ENCODE peak calls at places on chromosomes 6 and 20, in nine cellular contexts. Q, K, O, S, Y, F, N, B and E are unnamed samples. For H3K9me3, the result is how much of the 10 kb centered on the place peaks cover.

GRCh38 chr6:6631526-6632276 is 43.2 kb downstream of the LY86 start:
- DNase-seq in Y (peak), N (no peak), O (no peak), F (peak), B (no peak), K (no peak), S (no peak), Q (peak), E (no peak)

GRCh38 chr6:142975272-142975805 is 30.4 kb upstream of the HIVEP2 start:
- DNase-seq in N (no peak), Q (no peak), Y (no peak), K (no peak), B (no peak), F (no peak), O (no peak), S (no peak), E (no peak)

GRCh38 chr6:5054427-5054873 is 30.7 kb upstream of the PPP1R3G start:
- DNase-seq in O (no peak), S (no peak), B (no peak), N (no peak), Q (peak), Y (no peak), F (no peak), K (no peak), E (no peak)

GRCh38 chr6:136503303-136503702 is 46.9 kb downstream of the MAP7 start:
- DNase-seq in K (no peak), F (no peak), O (no peak), Q (no peak), Y (no peak), N (no peak), S (no peak), B (no peak), E (no peak)

GRCh38 chr6:10951675-10952282 is 64.9 kb downstream of the SYCP2L start:
- DNase-seq in B (no peak), S (no peak), N (no peak), F (peak), Q (peak), Y (no peak), K (no peak), O (no peak), E (no peak)

GRCh38 chr6:123803862-123804681 is at the start of gene NKAIN2:
- DNase-seq in Y (peak), Q (no peak), N (no peak), O (peak), F (no peak), S (peak), B (no peak), K (no peak), E (no peak)

GRCh38 chr20:54475334-54476287 is at the start of gene DOK5:
- DNase-seq in Y (peak), K (no peak), S (peak), O (peak), F (peak), B (no peak), Q (peak), N (peak), E (no peak)

GRCh38 chr20:49685809-49686208 is 27.9 kb downstream of the B4GALT5 start:
- DNase-seq in F (peak), S (no peak), O (no peak), K (no peak), Q (peak), B (no peak), Y (no peak), N (no peak), E (no peak)

GRCh38 chr6:99588618-99589289 is 17.9 kb upstream of the PRDM13 start:
- DNase-seq in Y (peak), S (peak), K (peak), Q (peak), F (peak), O (peak), N (no peak), B (peak), E (peak)

GRCh38 chr6:120764312-120764711 is 570.0 kb downstream of the TBC1D32 start:
- DNase-seq in Q (no peak), S (no peak), N (no peak), F (no peak), B (no peak), O (no peak), Y (no peak), K (no peak), E (no peak)

GRCh38 chr20:54059691-54060364 is 10.6 kb downstream of the BCAS1 start:
- DNase-seq in K (no peak), F (no peak), Y (peak), N (no peak), S (no peak), Q (no peak), B (no peak), O (no peak), E (no peak)

GRCh38 chr6:134178230-134179044 is 126.0 kb upstream of the SLC2A12 start:
- DNase-seq in Q (peak), O (peak), S (peak), K (peak), N (peak), B (peak), Y (peak), F (peak), E (peak)

GRCh38 chr6:169529931-169530761 is 171.7 kb downstream of the WDR27 start:
- DNase-seq in B (peak), Y (peak), F (peak), O (peak), Q (peak), S (peak), K (no peak), N (no peak), E (peak)

GRCh38 chr20:25270829-25271251 is 23.0 kb downstream of the PYGB start:
- DNase-seq in Y (no peak), K (no peak), N (no peak), O (peak), B (no peak), S (peak), Q (no peak), F (no peak), E (no peak)

GRCh38 chr6:135006386-135006914 is 48.2 kb downstream of the HBS1L start:
- DNase-seq in B (no peak), Q (peak), N (no peak), F (no peak), O (no peak), Y (no peak), K (no peak), S (no peak), E (no peak)

DNA sequence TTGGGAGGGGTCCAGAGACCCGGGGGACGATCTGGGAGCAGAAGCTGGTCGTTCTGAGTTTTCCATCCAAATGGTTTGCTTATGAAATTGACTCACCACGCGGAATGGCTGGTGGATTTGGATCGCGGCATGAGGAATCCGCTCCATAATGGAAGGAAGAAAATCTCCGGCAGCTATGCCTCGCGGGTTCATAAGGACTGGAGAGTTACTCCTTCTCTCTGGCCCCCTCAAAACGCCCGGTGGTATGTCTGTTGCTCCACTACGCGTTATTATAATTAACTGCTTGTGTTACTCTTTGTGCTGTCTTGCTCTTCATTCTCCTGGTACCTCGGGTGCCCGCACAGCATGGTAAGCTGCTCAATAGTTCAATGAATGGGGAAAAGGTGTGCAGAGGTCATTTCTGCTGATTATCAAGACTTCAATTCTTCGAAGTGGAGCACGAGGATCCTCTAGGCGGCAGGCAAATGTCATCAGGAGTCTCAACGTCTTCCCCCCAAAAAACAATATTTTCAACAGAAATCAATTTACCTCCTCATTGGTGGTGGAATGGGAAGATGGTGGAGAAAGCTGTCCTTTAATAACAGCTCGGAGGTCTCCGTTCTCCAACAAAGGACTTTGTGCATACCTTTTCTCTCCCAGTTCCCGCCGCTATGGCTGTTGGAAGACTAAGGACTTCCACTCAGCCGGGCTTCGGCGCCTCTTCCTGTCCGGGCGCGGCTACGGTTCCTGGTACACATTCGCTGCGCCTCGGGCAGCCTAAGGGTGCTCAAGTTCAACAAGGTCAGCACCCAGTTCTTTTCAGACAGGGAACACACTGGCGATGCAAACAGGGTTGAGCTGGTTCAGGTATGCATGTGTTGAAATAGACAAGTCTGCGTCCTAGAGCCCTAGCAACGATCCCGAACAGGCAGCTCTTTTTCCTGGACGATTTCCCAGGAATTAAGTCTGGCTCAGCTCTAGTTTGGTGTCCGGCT is 9.2 kb upstream of the PRSS16 start:
- DNase-seq in Q (peak), Y (no peak), K (no peak), N (no peak), O (no peak), F (no peak), S (no peak), B (no peak), E (no peak)
- H3K4me3 ChIP-seq in Q (peak), Y (no peak), K (no peak), N (no peak), O (no peak), F (peak), S (no peak), B (no peak), E (no peak)

GRCh38 chr20:46573234-46573633 is 22.8 kb upstream of the OCSTAMP start:
- DNase-seq in K (no peak), F (no peak), B (no peak), O (no peak), Y (no peak), N (no peak), S (no peak), Q (no peak), E (no peak)
- H3K9me3 ChIP-seq in K (under half), F (under half), B (under half), O (under half), Y (under half), N (under half), S (under half), Q (under half), E (under half)

GRCh38 chr6:34288581-34288980 is 39.8 kb upstream of the SMIM29 start:
- DNase-seq in F (no peak), O (no peak), Y (no peak), N (no peak), S (no peak), Q (no peak), B (no peak), K (no peak), E (no peak)
- H3K4me3 ChIP-seq in F (no peak), O (no peak), Y (no peak), N (no peak), S (no peak), Q (no peak), B (no peak), K (no peak), E (no peak)

GRCh38 chr6:36202101-36202500 is 5.6 kb downstream of the BRPF3 start:
- DNase-seq in B (no peak), F (no peak), S (no peak), K (no peak), Y (no peak), Q (no peak), O (no peak), N (no peak), E (no peak)

GRCh38 chr6:36201612-36202011 is 5.1 kb downstream of the BRPF3 start:
- DNase-seq in O (no peak), Y (no peak), B (no peak), F (no peak), Q (no peak), N (no peak), S (no peak), K (no peak), E (no peak)

GRCh38 chr6:36198986-36199385 is 2.4 kb downstream of the BRPF3 start:
- DNase-seq in F (no peak), B (no peak), N (no peak), O (no peak), Q (no peak), S (no peak), Y (no peak), K (no peak), E (no peak)

GRCh38 chr6:36200998-36201596 is 4.6 kb downstream of the BRPF3 start:
- DNase-seq in B (no peak), Y (no peak), Q (no peak), K (no peak), F (no peak), S (no peak), O (no peak), N (no peak), E (no peak)

DNA sequence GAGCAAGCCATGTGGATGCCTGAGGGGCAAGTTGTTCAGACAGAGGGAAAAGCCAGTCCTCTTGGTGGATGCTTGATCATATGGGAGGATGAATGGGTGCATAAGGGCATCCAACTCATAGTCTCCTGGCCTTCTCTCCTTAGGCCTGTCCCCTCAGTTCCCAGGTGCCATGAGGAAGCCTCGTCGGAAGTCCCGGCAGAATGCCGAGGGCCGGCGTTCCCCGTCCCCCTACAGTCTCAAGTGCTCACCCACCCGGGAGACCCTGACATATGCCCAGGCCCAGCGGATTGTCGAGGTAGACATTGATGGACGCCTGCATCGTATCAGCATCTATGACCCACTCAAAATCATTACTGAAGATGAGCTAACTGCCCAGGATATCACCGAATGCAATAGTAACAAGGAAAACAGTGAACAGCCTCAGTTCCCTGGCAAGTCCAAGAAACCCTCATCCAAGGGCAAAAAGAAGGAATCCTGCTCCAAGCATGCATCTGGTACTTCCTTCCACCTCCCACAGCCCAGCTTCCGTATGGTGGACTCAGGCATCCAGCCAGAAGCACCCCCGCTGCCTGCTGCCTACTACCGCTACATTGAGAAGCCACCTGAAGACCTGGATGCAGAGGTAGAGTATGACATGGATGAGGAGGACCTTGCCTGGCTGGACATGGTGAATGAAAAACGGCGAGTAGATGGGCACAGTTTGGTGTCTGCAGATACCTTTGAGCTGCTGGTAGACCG is 3.8 kb downstream of the BRPF3 start:
- DNase-seq in F (no peak), Y (no peak), K (no peak), O (no peak), B (no peak), N (no peak), S (no peak), Q (no peak), E (no peak)
- H3K9me3 ChIP-seq in F (under half), Y (under half), K (under half), O (under half), B (under half), N (under half), S (under half), Q (under half), E (under half)

GRCh38 chr6:32609731-32610640 is 20.3 kb upstream of the HLA-DRB1 start:
- DNase-seq in Y (peak), K (peak), F (peak), Q (peak), S (peak), O (no peak), B (peak), N (no peak), E (peak)
- H3K4me3 ChIP-seq in Y (no peak), K (peak), F (no peak), Q (no peak), S (no peak), O (peak), B (no peak), N (peak), E (no peak)

DNA sequence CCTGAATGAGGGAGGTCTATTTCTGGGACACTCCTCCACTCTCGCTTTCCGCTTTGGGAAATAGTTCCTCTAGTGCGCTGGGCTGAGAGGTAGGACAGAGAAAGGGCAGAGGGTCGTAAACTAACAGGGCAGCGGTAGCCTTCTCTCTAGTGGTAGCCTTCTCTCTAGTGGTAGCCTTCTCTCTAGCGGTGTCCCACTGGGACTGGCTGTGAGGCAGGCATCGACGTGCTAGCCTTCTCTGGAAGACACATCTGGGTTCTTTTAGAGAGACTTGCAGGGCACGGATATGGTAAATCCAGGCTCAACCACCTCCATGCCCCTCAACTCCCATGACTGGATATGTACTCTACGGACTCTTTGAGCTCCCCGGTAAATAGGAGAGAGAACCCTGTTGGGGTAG is 74.7 kb upstream of the SLC22A16 start:
- DNase-seq in K (no peak), Q (no peak), N (no peak), S (no peak), O (no peak), Y (no peak), F (no peak), B (no peak), E (no peak)
- H3K9me3 ChIP-seq in K (under half), Q (under half), N (under half), S (under half), O (under half), Y (under half), F (under half), B (under half), E (under half)

GRCh38 chr20:32451340-32451681 is 93.2 kb downstream of the ASXL1 start:
- DNase-seq in K (peak), N (no peak), B (no peak), F (no peak), Y (no peak), Q (no peak), O (no peak), S (no peak), E (no peak)

GRCh38 chr20:32451682-32452461 is 93.7 kb downstream of the ASXL1 start:
- DNase-seq in Y (no peak), O (peak), S (no peak), F (no peak), K (peak), N (no peak), Q (no peak), B (no peak), E (no peak)

GRCh38 chr20:32454164-32455145 is 96.3 kb downstream of the ASXL1 start:
- DNase-seq in Q (no peak), Y (no peak), N (no peak), B (no peak), O (peak), F (no peak), S (no peak), K (no peak), E (no peak)

GRCh38 chr20:32453467-32454163 is 95.5 kb downstream of the ASXL1 start:
- DNase-seq in Q (no peak), K (peak), S (no peak), Y (no peak), O (peak), N (no peak), F (no peak), B (no peak), E (no peak)

DNA sequence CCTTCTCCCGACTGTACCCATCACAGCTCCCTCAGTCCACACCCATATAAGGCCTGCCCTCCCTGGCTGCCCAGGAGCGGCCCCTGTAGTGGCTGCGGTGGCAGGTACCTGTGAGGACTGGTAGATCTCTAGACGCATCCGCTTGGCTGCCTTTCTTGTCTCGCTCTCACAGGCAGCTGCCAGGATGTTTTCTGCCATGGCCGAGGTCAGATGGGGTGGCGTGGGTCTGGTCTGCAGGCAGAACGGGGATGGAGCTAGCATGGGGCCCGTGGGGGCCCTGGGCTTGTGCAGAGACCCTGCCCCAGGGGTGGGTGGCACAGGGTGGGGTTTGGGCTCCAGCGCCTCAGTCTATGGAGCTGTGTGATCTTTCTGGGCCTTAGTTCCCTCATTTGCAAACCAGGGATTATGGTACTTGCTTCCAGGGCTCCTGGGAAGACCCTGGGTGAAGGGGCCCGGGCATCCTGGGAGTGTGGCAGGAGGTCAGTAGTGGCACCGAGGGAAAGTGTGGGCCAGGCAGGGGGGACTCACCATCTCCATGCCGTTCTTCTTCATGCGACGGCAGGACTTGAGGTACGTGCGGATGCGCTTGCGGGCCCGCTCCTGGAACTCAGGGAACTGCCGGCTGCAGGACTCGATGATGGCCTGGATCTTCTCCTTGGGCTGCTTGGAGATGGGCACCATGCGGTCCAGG is 94.8 kb downstream of the ASXL1 start:
- DNase-seq in S (no peak), F (no peak), O (peak), K (peak), B (no peak), N (no peak), Q (no peak), Y (no peak), E (no peak)
- H3K4me3 ChIP-seq in S (no peak), F (no peak), O (no peak), K (no peak), B (no peak), N (no peak), Q (no peak), Y (no peak), E (no peak)

GRCh38 chr6:167572841-167573271 is 248.0 kb downstream of the TTLL2 start:
- DNase-seq in O (no peak), Q (no peak), K (no peak), Y (no peak), F (no peak), B (no peak), N (no peak), S (no peak), E (no peak)

GRCh38 chr6:167572106-167572505 is 247.2 kb downstream of the TTLL2 start:
- DNase-seq in Q (no peak), Y (no peak), B (no peak), S (no peak), N (no peak), O (no peak), F (no peak), K (no peak), E (no peak)

GRCh38 chr6:167570460-167571400 is 245.8 kb downstream of the TTLL2 start:
- DNase-seq in K (no peak), F (no peak), S (no peak), O (no peak), N (no peak), Y (no peak), Q (no peak), B (no peak), E (no peak)

GRCh38 chr6:167569879-167570278 is 245.0 kb downstream of the TTLL2 start:
- DNase-seq in N (no peak), K (no peak), S (no peak), B (no peak), Q (no peak), O (no peak), Y (no peak), F (no peak), E (no peak)

DNA sequence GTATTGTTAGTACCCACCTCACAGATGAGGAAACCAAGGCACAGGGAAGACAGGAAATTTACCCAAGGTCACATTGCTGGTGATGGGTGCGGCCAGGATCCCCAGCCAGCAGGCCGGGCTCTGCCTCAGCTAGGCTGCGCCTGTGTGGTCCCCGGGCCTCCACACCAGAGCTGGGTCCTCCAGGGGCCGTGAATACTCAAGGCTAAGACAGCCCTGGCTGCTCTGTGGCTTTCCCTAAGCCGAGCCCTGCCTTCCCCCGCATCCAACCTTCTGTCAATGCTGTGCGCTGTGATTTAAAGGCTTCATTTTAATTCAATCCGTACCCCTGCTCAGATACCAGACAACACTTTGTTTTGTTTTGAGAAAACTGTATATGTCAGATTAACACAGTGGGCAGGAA is 246.7 kb downstream of the TTLL2 start:
- DNase-seq in Y (no peak), O (no peak), N (no peak), B (no peak), K (no peak), S (no peak), F (no peak), Q (no peak), E (no peak)
- H3K9me3 ChIP-seq in Y (under half), O (under half), N (under half), B (under half), K (under half), S (under half), F (under half), Q (under half), E (under half)

GRCh38 chr6:45504947-45505346 is 127.2 kb upstream of the SUPT3H start:
- DNase-seq in K (no peak), S (no peak), F (peak), O (no peak), N (no peak), Y (no peak), B (no peak), Q (peak), E (peak)
- H3K4me3 ChIP-seq in K (no peak), S (no peak), F (no peak), O (no peak), N (no peak), Y (no peak), B (no peak), Q (peak), E (no peak)